ENCODE peak calls at places on chromosomes 6 and 20, in eight cellular contexts. One of them, this sample, is unnamed.

GRCh38 chr20:13220857-13221297 is at the start of gene ISM1:
- DNase-seq in upper lobe of left lung: no peak
- DNase-seq in breast epithelium: peak
- DNase-seq in prostate gland: no peak
- DNase-seq in sigmoid colon: no peak
- DNase-seq in GM23338: peak
- DNase-seq in Panc1: no peak
- DNase-seq in transverse colon: no peak
- DNase-seq in this sample: peak

GRCh38 chr6:119187596-119187995 is 109.1 kb upstream of the FAM184A start:
- DNase-seq in Panc1: no peak
- DNase-seq in sigmoid colon: no peak
- DNase-seq in breast epithelium: no peak
- DNase-seq in upper lobe of left lung: no peak
- DNase-seq in transverse colon: no peak
- DNase-seq in GM23338: peak
- DNase-seq in prostate gland: no peak
- DNase-seq in this sample: no peak

GRCh38 chr20:16025084-16025483 is 548.2 kb downstream of the KIF16B start:
- DNase-seq in GM23338: no peak
- DNase-seq in breast epithelium: no peak
- DNase-seq in transverse colon: no peak
- DNase-seq in prostate gland: no peak
- DNase-seq in upper lobe of left lung: no peak
- DNase-seq in Panc1: no peak
- DNase-seq in sigmoid colon: no peak
- DNase-seq in this sample: no peak

GRCh38 chr6:156703719-156704118 is 73.5 kb upstream of the ARID1B start:
- DNase-seq in Panc1: no peak
- DNase-seq in breast epithelium: no peak
- DNase-seq in transverse colon: no peak
- DNase-seq in upper lobe of left lung: no peak
- DNase-seq in prostate gland: no peak
- DNase-seq in GM23338: no peak
- DNase-seq in sigmoid colon: no peak
- DNase-seq in this sample: no peak

GRCh38 chr20:1242530-1242929 is 16.7 kb downstream of the RAD21L1 start:
- DNase-seq in upper lobe of left lung: no peak
- DNase-seq in breast epithelium: no peak
- DNase-seq in prostate gland: no peak
- DNase-seq in transverse colon: no peak
- DNase-seq in sigmoid colon: no peak
- DNase-seq in GM23338: no peak
- DNase-seq in Panc1: no peak
- DNase-seq in this sample: no peak

GRCh38 chr6:165889636-165890403 is 226.8 kb upstream of the PDE10A start:
- DNase-seq in sigmoid colon: no peak
- DNase-seq in GM23338: peak
- DNase-seq in upper lobe of left lung: no peak
- DNase-seq in breast epithelium: no peak
- DNase-seq in prostate gland: no peak
- DNase-seq in transverse colon: peak
- DNase-seq in Panc1: no peak
- DNase-seq in this sample: no peak

GRCh38 chr20:33482581-33482980 is 7.3 kb upstream of the CBFA2T2 start:
- DNase-seq in upper lobe of left lung: no peak
- DNase-seq in transverse colon: peak
- DNase-seq in sigmoid colon: no peak
- DNase-seq in Panc1: no peak
- DNase-seq in GM23338: no peak
- DNase-seq in breast epithelium: no peak
- DNase-seq in prostate gland: no peak
- DNase-seq in this sample: no peak

GRCh38 chr6:125790403-125791150 is at the start of gene NCOA7:
- DNase-seq in upper lobe of left lung: peak
- DNase-seq in GM23338: peak
- DNase-seq in breast epithelium: peak
- DNase-seq in prostate gland: peak
- DNase-seq in sigmoid colon: peak
- DNase-seq in transverse colon: peak
- DNase-seq in Panc1: no peak
- DNase-seq in this sample: peak

GRCh38 chr6:106385530-106385929 is 25.0 kb downstream of the CRYBG1 start:
- DNase-seq in prostate gland: no peak
- DNase-seq in GM23338: no peak
- DNase-seq in sigmoid colon: no peak
- DNase-seq in breast epithelium: no peak
- DNase-seq in transverse colon: no peak
- DNase-seq in upper lobe of left lung: no peak
- DNase-seq in Panc1: no peak
- DNase-seq in this sample: no peak

GRCh38 chr20:20731000-20731944 is 18.8 kb upstream of the RALGAPA2 start:
- DNase-seq in upper lobe of left lung: no peak
- DNase-seq in GM23338: no peak
- DNase-seq in Panc1: no peak
- DNase-seq in breast epithelium: no peak
- DNase-seq in prostate gland: no peak
- DNase-seq in sigmoid colon: no peak
- DNase-seq in transverse colon: no peak
- DNase-seq in this sample: no peak

GRCh38 chr20:25460591-25461280 is 53.3 kb downstream of the GINS1 start:
- DNase-seq in prostate gland: no peak
- DNase-seq in GM23338: no peak
- DNase-seq in breast epithelium: no peak
- DNase-seq in Panc1: no peak
- DNase-seq in upper lobe of left lung: no peak
- DNase-seq in sigmoid colon: no peak
- DNase-seq in transverse colon: no peak
- DNase-seq in this sample: no peak

DNA sequence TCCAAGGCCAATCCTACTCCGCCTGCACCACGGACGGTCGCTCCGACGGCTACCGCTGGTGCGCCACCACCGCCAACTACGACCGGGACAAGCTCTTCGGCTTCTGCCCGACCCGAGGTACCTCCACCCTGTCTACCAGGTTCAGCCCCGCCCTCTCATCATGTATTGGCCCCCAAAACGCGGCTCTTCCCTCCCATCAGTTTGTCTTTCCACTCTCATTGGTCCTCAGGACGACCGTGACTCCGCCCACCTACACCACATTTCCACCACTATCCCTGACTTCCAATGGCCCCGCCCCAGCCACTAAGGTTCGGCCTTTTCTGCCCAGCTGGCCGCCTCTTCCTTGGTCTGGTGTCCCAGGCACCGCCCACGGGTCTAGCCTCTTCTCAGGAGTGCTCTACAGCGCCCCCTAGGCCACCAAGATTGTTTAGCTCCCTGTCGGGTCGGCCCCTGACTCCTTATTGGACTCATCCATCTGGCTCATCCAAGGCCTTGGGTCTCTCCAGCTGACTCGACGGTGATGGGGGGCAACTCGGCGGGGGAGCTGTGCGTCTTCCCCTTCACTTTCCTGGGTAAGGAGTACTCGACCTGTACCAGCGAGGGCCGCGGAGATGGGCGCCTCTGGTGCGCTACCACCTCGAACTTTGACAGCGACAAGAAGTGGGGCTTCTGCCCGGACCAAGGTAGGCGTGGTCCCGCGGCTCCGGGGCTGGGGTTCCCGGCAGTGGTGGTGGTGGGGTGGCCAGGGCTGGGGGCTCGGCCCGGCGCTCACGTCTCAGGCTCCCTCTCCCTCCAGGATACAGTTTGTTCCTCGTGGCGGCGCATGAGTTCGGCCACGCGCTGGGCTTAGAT is 3.1 kb downstream of the MMP9 start:
- DNase-seq in prostate gland: no peak
- DNase-seq in sigmoid colon: peak
- DNase-seq in transverse colon: peak
- DNase-seq in GM23338: peak
- DNase-seq in Panc1: no peak
- DNase-seq in upper lobe of left lung: peak
- DNase-seq in breast epithelium: peak
- DNase-seq in this sample: no peak
- TF ChIP-seq POLR2AphosphoS5 in prostate gland: no peak
- TF ChIP-seq POLR2AphosphoS5 in sigmoid colon: no peak
- TF ChIP-seq POLR2AphosphoS5 in transverse colon: no peak
- TF ChIP-seq POLR2AphosphoS5 in GM23338: peak
- TF ChIP-seq POLR2AphosphoS5 in Panc1: no peak
- TF ChIP-seq POLR2AphosphoS5 in upper lobe of left lung: no peak
- TF ChIP-seq POLR2AphosphoS5 in breast epithelium: no peak
- TF ChIP-seq POLR2AphosphoS5 in this sample: no peak

GRCh38 chr6:122126894-122127293 is 272.6 kb upstream of the HSF2 start:
- DNase-seq in upper lobe of left lung: no peak
- DNase-seq in prostate gland: no peak
- DNase-seq in Panc1: no peak
- DNase-seq in sigmoid colon: no peak
- DNase-seq in transverse colon: no peak
- DNase-seq in GM23338: no peak
- DNase-seq in breast epithelium: no peak
- DNase-seq in this sample: no peak

GRCh38 chr6:122124908-122125307 is 274.5 kb upstream of the HSF2 start:
- DNase-seq in transverse colon: no peak
- DNase-seq in GM23338: no peak
- DNase-seq in breast epithelium: no peak
- DNase-seq in Panc1: no peak
- DNase-seq in upper lobe of left lung: no peak
- DNase-seq in prostate gland: no peak
- DNase-seq in sigmoid colon: no peak
- DNase-seq in this sample: no peak

GRCh38 chr6:122128445-122128844 is 271.0 kb upstream of the HSF2 start:
- DNase-seq in upper lobe of left lung: no peak
- DNase-seq in sigmoid colon: no peak
- DNase-seq in breast epithelium: no peak
- DNase-seq in transverse colon: no peak
- DNase-seq in Panc1: no peak
- DNase-seq in prostate gland: no peak
- DNase-seq in GM23338: no peak
- DNase-seq in this sample: no peak

GRCh38 chr6:122129313-122130025 is 270.0 kb upstream of the HSF2 start:
- DNase-seq in prostate gland: no peak
- DNase-seq in transverse colon: no peak
- DNase-seq in upper lobe of left lung: no peak
- DNase-seq in GM23338: no peak
- DNase-seq in Panc1: no peak
- DNase-seq in breast epithelium: no peak
- DNase-seq in sigmoid colon: no peak
- DNase-seq in this sample: no peak

DNA sequence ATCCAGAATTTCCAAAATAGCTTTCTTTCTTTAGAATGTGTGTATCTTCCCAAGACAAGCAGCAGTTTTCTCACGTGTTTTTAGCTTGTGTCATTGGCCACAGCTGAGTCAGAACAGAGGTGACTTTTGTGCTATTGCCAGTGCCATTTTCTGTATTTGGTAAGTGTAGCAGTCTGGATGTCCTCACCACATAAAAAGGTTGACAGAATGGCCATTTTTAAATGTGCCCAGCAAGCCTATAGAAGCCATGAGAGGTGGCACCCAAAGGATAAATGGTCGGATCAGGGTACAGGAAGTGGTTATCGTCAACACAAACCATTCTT is 269.5 kb upstream of the HSF2 start:
- DNase-seq in sigmoid colon: no peak
- DNase-seq in upper lobe of left lung: no peak
- DNase-seq in GM23338: no peak
- DNase-seq in Panc1: no peak
- DNase-seq in breast epithelium: no peak
- DNase-seq in transverse colon: no peak
- DNase-seq in prostate gland: no peak
- DNase-seq in this sample: no peak
- TF ChIP-seq POLR2AphosphoS5 in sigmoid colon: no peak
- TF ChIP-seq POLR2AphosphoS5 in upper lobe of left lung: no peak
- TF ChIP-seq POLR2AphosphoS5 in GM23338: no peak
- TF ChIP-seq POLR2AphosphoS5 in Panc1: no peak
- TF ChIP-seq POLR2AphosphoS5 in breast epithelium: no peak
- TF ChIP-seq POLR2AphosphoS5 in transverse colon: no peak
- TF ChIP-seq POLR2AphosphoS5 in prostate gland: no peak
- TF ChIP-seq POLR2AphosphoS5 in this sample: no peak

GRCh38 chr6:45613678-45614077 is 235.9 kb upstream of the SUPT3H start:
- DNase-seq in transverse colon: peak
- DNase-seq in Panc1: no peak
- DNase-seq in upper lobe of left lung: no peak
- DNase-seq in prostate gland: peak
- DNase-seq in sigmoid colon: peak
- DNase-seq in GM23338: no peak
- DNase-seq in breast epithelium: peak
- DNase-seq in this sample: no peak
- TF ChIP-seq POLR2AphosphoS5 in transverse colon: no peak
- TF ChIP-seq POLR2AphosphoS5 in Panc1: no peak
- TF ChIP-seq POLR2AphosphoS5 in upper lobe of left lung: peak
- TF ChIP-seq POLR2AphosphoS5 in prostate gland: peak
- TF ChIP-seq POLR2AphosphoS5 in sigmoid colon: peak
- TF ChIP-seq POLR2AphosphoS5 in GM23338: no peak
- TF ChIP-seq POLR2AphosphoS5 in breast epithelium: peak
- TF ChIP-seq POLR2AphosphoS5 in this sample: no peak

GRCh38 chr20:5670137-5670536 is 80.1 kb upstream of the SHLD1 start:
- DNase-seq in GM23338: no peak
- DNase-seq in transverse colon: no peak
- DNase-seq in upper lobe of left lung: no peak
- DNase-seq in sigmoid colon: no peak
- DNase-seq in Panc1: no peak
- DNase-seq in breast epithelium: no peak
- DNase-seq in prostate gland: no peak
- DNase-seq in this sample: no peak

GRCh38 chr20:5670874-5671273 is 79.3 kb upstream of the SHLD1 start:
- DNase-seq in sigmoid colon: no peak
- DNase-seq in breast epithelium: no peak
- DNase-seq in upper lobe of left lung: no peak
- DNase-seq in Panc1: no peak
- DNase-seq in transverse colon: no peak
- DNase-seq in GM23338: no peak
- DNase-seq in prostate gland: no peak
- DNase-seq in this sample: no peak

GRCh38 chr20:5677389-5677788 is 72.8 kb upstream of the SHLD1 start:
- DNase-seq in GM23338: no peak
- DNase-seq in prostate gland: no peak
- DNase-seq in breast epithelium: no peak
- DNase-seq in transverse colon: no peak
- DNase-seq in Panc1: no peak
- DNase-seq in upper lobe of left lung: no peak
- DNase-seq in sigmoid colon: no peak
- DNase-seq in this sample: no peak

GRCh38 chr20:5675103-5676091 is 74.8 kb upstream of the SHLD1 start:
- DNase-seq in transverse colon: no peak
- DNase-seq in sigmoid colon: no peak
- DNase-seq in Panc1: no peak
- DNase-seq in GM23338: no peak
- DNase-seq in breast epithelium: no peak
- DNase-seq in upper lobe of left lung: peak
- DNase-seq in prostate gland: no peak
- DNase-seq in this sample: no peak

DNA sequence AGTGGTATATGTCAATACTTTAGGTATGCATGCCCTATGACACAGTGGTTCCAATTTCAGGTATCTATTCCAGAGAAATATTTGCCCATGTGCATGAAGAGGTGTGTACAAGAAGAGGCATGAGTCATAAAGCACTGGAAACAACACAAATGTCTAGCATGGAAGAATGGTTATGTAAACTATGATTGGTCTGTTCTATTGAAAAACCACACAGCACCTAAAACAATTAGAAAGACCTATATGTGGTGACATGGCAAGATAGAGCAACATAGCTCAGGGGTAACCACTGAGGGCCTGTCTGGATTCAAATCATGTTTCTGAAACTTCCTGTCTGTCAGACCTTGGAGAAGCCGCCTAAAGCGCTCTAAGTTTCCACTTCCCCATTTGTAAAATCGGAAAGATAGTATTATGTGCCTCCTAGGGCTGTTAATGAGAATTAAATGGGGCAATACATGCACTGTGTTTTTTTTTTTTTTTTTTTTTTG is 76.0 kb upstream of the SHLD1 start:
- DNase-seq in prostate gland: no peak
- DNase-seq in Panc1: no peak
- DNase-seq in sigmoid colon: no peak
- DNase-seq in GM23338: no peak
- DNase-seq in upper lobe of left lung: no peak
- DNase-seq in breast epithelium: no peak
- DNase-seq in transverse colon: no peak
- DNase-seq in this sample: peak
- TF ChIP-seq POLR2AphosphoS5 in prostate gland: no peak
- TF ChIP-seq POLR2AphosphoS5 in Panc1: no peak
- TF ChIP-seq POLR2AphosphoS5 in sigmoid colon: no peak
- TF ChIP-seq POLR2AphosphoS5 in GM23338: no peak
- TF ChIP-seq POLR2AphosphoS5 in upper lobe of left lung: no peak
- TF ChIP-seq POLR2AphosphoS5 in breast epithelium: no peak
- TF ChIP-seq POLR2AphosphoS5 in transverse colon: no peak
- TF ChIP-seq POLR2AphosphoS5 in this sample: no peak

This sample was measured in GM12891.